ENCODE peak calls at places on chromosome 9, in seven cellular contexts. O is IMR-90, P is neuronal stem cell, Y is H1, J is H9, R is mesendoderm, L is mesenchymal stem cell. M is an unnamed sample.

GRCh38 chr9:93306081-93306480 is 122.1 kb downstream of the WNK2 start:
- DNase-seq in P (no peak), J (no peak), O (no peak), R (no peak), L (no peak), Y (no peak), M (no peak)

GRCh38 chr9:84379740-84380139 is 39.2 kb upstream of the SLC28A3 start:
- DNase-seq in O (no peak), R (no peak), Y (no peak), L (no peak), J (no peak), P (no peak), M (no peak)

GRCh38 chr9:129866373-129867137 is 31.3 kb downstream of the USP20 start:
- DNase-seq in L (no peak), O (no peak), Y (no peak), J (no peak), R (no peak), P (no peak), M (no peak)

GRCh38 chr9:92963831-92964606 is 16.7 kb downstream of the FGD3 start:
- DNase-seq in O (no peak), J (no peak), P (no peak), L (no peak), Y (no peak), R (no peak), M (peak)

GRCh38 chr9:98522487-98522886 is 186.2 kb downstream of the GABBR2 start:
- DNase-seq in L (no peak), J (no peak), R (no peak), P (no peak), Y (no peak), O (no peak), M (no peak)

GRCh38 chr9:137272241-137273094 is 5.1 kb upstream of the TOR4A start:
- DNase-seq in R (no peak), L (no peak), Y (no peak), O (no peak), J (no peak), P (no peak), M (no peak)

GRCh38 chr9:91474656-91475055 is 51.0 kb upstream of the NFIL3 start:
- DNase-seq in L (peak), O (peak), P (no peak), R (no peak), Y (no peak), J (no peak), M (no peak)

GRCh38 chr9:76045217-76045616 is 154.7 kb downstream of the PCSK5 start:
- DNase-seq in L (no peak), Y (no peak), O (no peak), R (peak), P (no peak), J (no peak), M (peak)

GRCh38 chr9:91246842-91247241 is 114.9 kb downstream of the AUH start:
- DNase-seq in P (no peak), Y (no peak), O (peak), R (no peak), L (no peak), J (no peak), M (no peak)

GRCh38 chr9:135774794-135775525 is 73.0 kb downstream of the KCNT1 start:
- DNase-seq in J (no peak), R (no peak), L (no peak), Y (no peak), O (no peak), P (no peak), M (no peak)

GRCh38 chr9:13841801-13842462 is 472.0 kb downstream of the NFIB start:
- DNase-seq in L (no peak), P (no peak), J (no peak), Y (no peak), R (peak), O (no peak), M (no peak)

GRCh38 chr9:109251080-109251775 is 69.6 kb downstream of the EPB41L4B start:
- DNase-seq in Y (no peak), J (no peak), L (peak), P (no peak), O (peak), R (peak), M (peak)

GRCh38 chr9:133807037-133807436 is 68.9 kb upstream of the SARDH start:
- DNase-seq in J (no peak), O (no peak), R (no peak), L (no peak), Y (no peak), P (no peak), M (no peak)

GRCh38 chr9:19087601-19088000 is 15.1 kb downstream of the HAUS6 start:
- DNase-seq in R (no peak), P (no peak), O (peak), Y (no peak), J (no peak), L (peak), M (peak)

GRCh38 chr9:534886-535285 is 306.6 kb upstream of the DMRT1 start:
- DNase-seq in P (no peak), R (no peak), L (no peak), Y (no peak), J (no peak), O (no peak), M (no peak)

GRCh38 chr9:123423036-123423640 is 67.1 kb downstream of the CRB2 start:
- DNase-seq in P (no peak), O (no peak), Y (no peak), J (peak), R (peak), L (no peak), M (no peak)

GRCh38 chr9:114484854-114485443 is 20.3 kb downstream of the WHRN start:
- DNase-seq in Y (no peak), P (no peak), J (no peak), L (peak), O (peak), R (no peak), M (peak)

GRCh38 chr9:35774907-35775635 is 16.3 kb upstream of the NPR2 start:
- DNase-seq in O (no peak), Y (no peak), J (no peak), P (no peak), R (peak), L (no peak), M (no peak)

GRCh38 chr9:131382850-131383729 is 10.8 kb upstream of the PRRC2B start:
- DNase-seq in P (peak), L (peak), R (peak), O (peak), J (peak), Y (no peak), M (peak)

GRCh38 chr9:3842839-3843238 is 317.0 kb upstream of the RFX3 start:
- DNase-seq in R (no peak), L (no peak), Y (no peak), P (no peak), J (no peak), O (peak), M (no peak)

GRCh38 chr9:123741214-123741613 is 188.7 kb downstream of the DENND1A start:
- DNase-seq in P (no peak), R (no peak), O (no peak), J (no peak), L (no peak), Y (no peak), M (no peak)

GRCh38 chr9:121783523-121784507 is 132.4 kb downstream of the DAB2IP start:
- DNase-seq in P (peak), Y (no peak), O (no peak), R (peak), L (no peak), J (peak), M (no peak)

GRCh38 chr9:78239506-78239905 is 3.6 kb downstream of the CEP78 start:
- DNase-seq in P (no peak), J (no peak), R (peak), O (no peak), Y (no peak), L (no peak), M (peak)

GRCh38 chr9:108052431-108053080 is 563.0 kb upstream of the KLF4 start:
- DNase-seq in R (peak), O (no peak), Y (no peak), J (no peak), P (peak), L (no peak), M (no peak)

GRCh38 chr9:15182003-15182695 is 124.9 kb downstream of the TTC39B start:
- DNase-seq in L (peak), P (peak), R (no peak), O (no peak), J (no peak), Y (no peak), M (no peak)

GRCh38 chr9:72038408-72038807 is 22.0 kb downstream of the C9orf57 start:
- DNase-seq in O (no peak), R (no peak), J (no peak), Y (no peak), P (no peak), L (no peak), M (no peak)

GRCh38 chr9:81804306-81804705 is 115.0 kb upstream of the TLE1 start:
- DNase-seq in J (no peak), P (no peak), O (peak), R (no peak), L (no peak), Y (no peak), M (no peak)

GRCh38 chr9:114288233-114289051 is 34.5 kb upstream of the ORM1 start:
- DNase-seq in J (peak), Y (no peak), R (peak), P (no peak), O (peak), L (peak), M (peak)

GRCh38 chr9:76835571-76836283 is 70.2 kb downstream of the PRUNE2 start:
- DNase-seq in L (peak), O (peak), J (no peak), R (no peak), P (no peak), Y (no peak), M (no peak)

GRCh38 chr9:136086213-136086881 is 8.7 kb downstream of the NACC2 start:
- DNase-seq in L (no peak), Y (no peak), O (no peak), R (no peak), J (peak), P (no peak), M (no peak)

GRCh38 chr9:126781717-126782388 is 23.0 kb upstream of the ZBTB43 start:
- DNase-seq in Y (peak), R (peak), L (peak), P (peak), O (peak), J (peak), M (peak)
- H3K9ac ChIP-seq in Y (no peak), R (peak), L (no peak), P (peak), O (no peak), J (no peak), M (no peak)

GRCh38 chr9:125513634-125514413 is 193.2 kb downstream of the MAPKAP1 start:
- DNase-seq in Y (no peak), L (peak), J (no peak), P (no peak), O (peak), R (no peak), M (peak)
- H2BK5ac ChIP-seq in Y (peak), L (no peak), J (no peak), P (no peak), O (peak), R (peak), M (no peak)

GRCh38 chr9:128242124-128242523 is 33.7 kb downstream of the GOLGA2 start:
- DNase-seq in L (no peak), P (no peak), R (no peak), Y (no peak), O (no peak), J (no peak), M (no peak)

GRCh38 chr9:128245293-128246151 is 30.3 kb downstream of the GOLGA2 start:
- DNase-seq in P (no peak), L (peak), Y (no peak), O (peak), J (peak), R (peak), M (no peak)

GRCh38 chr9:128244443-128245226 is 31.2 kb downstream of the GOLGA2 start:
- DNase-seq in R (peak), Y (no peak), J (peak), P (no peak), O (peak), L (peak), M (no peak)

GRCh38 chr9:128242828-128243485 is 32.9 kb downstream of the GOLGA2 start:
- DNase-seq in P (no peak), R (no peak), L (no peak), J (no peak), O (no peak), Y (no peak), M (no peak)

GRCh38 chr9:128243486-128244415 is 32.1 kb downstream of the GOLGA2 start:
- DNase-seq in P (no peak), Y (no peak), R (no peak), O (peak), J (no peak), L (no peak), M (no peak)
- H3K9ac ChIP-seq in P (peak), Y (no peak), R (no peak), O (peak), J (no peak), L (peak), M (no peak)

DNA sequence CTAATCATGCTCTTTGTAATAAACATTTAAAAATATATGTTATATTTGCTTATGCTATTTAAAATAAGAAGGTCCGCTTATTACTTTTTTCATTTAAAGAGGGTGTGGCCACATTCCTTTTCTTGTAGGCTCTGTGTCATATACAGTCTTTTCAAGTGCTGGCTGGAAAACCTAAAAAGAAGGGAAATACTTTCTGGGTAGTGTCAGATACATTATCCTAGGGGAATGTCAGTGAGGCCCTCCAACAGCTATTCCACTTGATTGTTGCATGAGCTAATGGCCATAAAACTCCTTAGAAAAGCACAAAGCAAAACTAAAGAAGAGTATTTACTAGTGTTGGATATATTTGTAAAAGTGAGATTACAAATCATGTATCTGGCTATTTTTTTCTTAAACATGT is 780 bp downstream of the ANXA1 start:
- DNase-seq in R (peak), J (no peak), L (peak), Y (no peak), P (no peak), O (peak), M (peak)
- H2BK5ac ChIP-seq in R (no peak), J (no peak), L (peak), Y (no peak), P (no peak), O (peak), M (no peak)